ENCODE peak calls at places on chromosomes 3 and 15, in six cellular contexts. A is IMR-90, Y is fibroblast of lung, K is body of pancreas, R is K562, P is tibial nerve. H is an unnamed sample.

GRCh38 chr3:356947-357346 is 160.4 kb downstream of the CHL1 start:
- DNase-seq in A (no peak), Y (peak; percentile 39), K (peak; percentile 19), R (no peak), P (no peak), H (no peak)

GRCh38 chr3:184227481-184227935 is 1.9 kb upstream of the VWA5B2 start:
- DNase-seq in A (no peak), Y (no peak), K (peak; percentile 33), R (peak; percentile 59), P (no peak), H (no peak)

GRCh38 chr15:42191610-42192346 is 16.3 kb downstream of the VPS39 start:
- DNase-seq in A (no peak), Y (no peak), K (no peak), R (no peak), P (no peak), H (no peak)

GRCh38 chr3:25885544-25885943 is 95.7 kb downstream of the OXSM start:
- DNase-seq in A (peak; percentile 45), Y (peak; percentile 51), K (no peak), R (no peak), P (no peak), H (no peak)

GRCh38 chr3:185824467-185825378 is at the start of gene IGF2BP2:
- DNase-seq in A (peak; percentile 80), Y (peak; percentile 84), K (peak; percentile 65), R (peak; percentile 87), P (peak; percentile 29), H (no peak)

GRCh38 chr15:83030021-83030420 is 18.6 kb upstream of the C15orf40 start:
- DNase-seq in A (peak; percentile 29), Y (peak; percentile 90), K (no peak), R (no peak), P (no peak), H (no peak)

GRCh38 chr3:49841126-49841525 is 15.2 kb downstream of the TRAIP start:
- DNase-seq in A (no peak), Y (no peak), K (no peak), R (peak; percentile 50), P (no peak), H (no peak)

GRCh38 chr3:65833761-65834505 is 204.8 kb downstream of the MAGI1 start:
- DNase-seq in A (peak; percentile 80), Y (peak; percentile 87), K (no peak), R (no peak), P (no peak), H (no peak)

GRCh38 chr3:189727191-189727590 is 96.0 kb downstream of the TP63 start:
- DNase-seq in A (no peak), Y (no peak), K (no peak), R (no peak), P (no peak), H (no peak)

GRCh38 chr3:79516795-79517194 is 251.0 kb downstream of the ROBO1 start:
- DNase-seq in A (no peak), Y (peak; percentile 41), K (no peak), R (no peak), P (no peak), H (no peak)

DNA sequence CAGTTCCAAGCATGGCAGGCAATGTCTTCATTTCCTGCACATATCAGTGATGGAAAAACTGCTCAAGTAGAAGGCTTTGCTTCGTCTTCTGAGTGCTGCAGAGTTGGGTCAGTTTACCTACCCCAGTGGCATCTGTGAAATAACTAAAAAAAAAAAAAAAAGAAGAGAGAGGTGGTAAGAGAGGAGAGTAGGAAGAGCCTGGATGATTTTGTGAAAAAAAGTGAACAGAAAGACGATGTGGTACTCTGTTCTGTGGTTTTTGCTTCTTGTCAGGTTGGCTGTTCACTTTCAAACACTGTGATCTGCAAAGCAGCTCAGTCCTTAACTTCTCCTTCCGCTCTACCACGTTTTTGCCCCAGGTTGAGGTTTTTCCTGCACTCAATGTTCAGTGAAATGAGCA is at the start of gene BTLA:
- DNase-seq in A (no peak), Y (no peak), K (no peak), R (no peak), P (no peak), H (no peak)
- H3K4me3 ChIP-seq in A (no peak within 1 kb of the TSS), Y (no peak within 1 kb of the TSS), K (no peak within 1 kb of the TSS), R (no peak within 1 kb of the TSS), P (no peak within 1 kb of the TSS), H (no peak within 1 kb of the TSS)

GRCh38 chr3:97940034-97940433 is 32.2 kb downstream of the RIOX2 start:
- DNase-seq in A (no peak), Y (no peak), K (no peak), R (peak; percentile 11), P (no peak), H (no peak)
- H3K36me3 ChIP-seq in A (peaks cover 14% of the 10 kb centered on the region), Y (no peaks in the 10 kb centered on the region), K (no peaks in the 10 kb centered on the region), R (peaks cover 20% of the 10 kb centered on the region), P (no peaks in the 10 kb centered on the region), H (no peaks in the 10 kb centered on the region)

GRCh38 chr3:12961007-12961725 is 112.1 kb downstream of the IQSEC1 start:
- DNase-seq in A (no peak), Y (no peak), K (no peak), R (peak; percentile 65), P (no peak), H (no peak)
- H3K27ac ChIP-seq in A (no peak overlapping the region), Y (no peak overlapping the region), K (no peak overlapping the region), R (no peak overlapping the region), P (no peak overlapping the region), H (no peak overlapping the region)

GRCh38 chr3:53750253-53751210 is 95.7 kb downstream of the CHDH start:
- DNase-seq in A (no peak), Y (no peak), K (no peak), R (no peak), P (no peak), H (no peak)
- H3K4me3 ChIP-seq in A (no peak overlapping the region), Y (no peak overlapping the region), K (no peak overlapping the region), R (no peak overlapping the region), P (no peak overlapping the region), H (no peak overlapping the region)

GRCh38 chr3:127606086-127606805 is 8.0 kb downstream of the MCM2 start:
- DNase-seq in A (no peak), Y (no peak), K (no peak), R (no peak), P (no peak), H (no peak)
- H3K36me3 ChIP-seq in A (peaks cover 33% of the 10 kb centered on the region), Y (peaks cover 12% of the 10 kb centered on the region), K (no peaks in the 10 kb centered on the region), R (peaks cover 93% of the 10 kb centered on the region), P (peaks cover 5% of the 10 kb centered on the region), H (no peaks in the 10 kb centered on the region)

DNA sequence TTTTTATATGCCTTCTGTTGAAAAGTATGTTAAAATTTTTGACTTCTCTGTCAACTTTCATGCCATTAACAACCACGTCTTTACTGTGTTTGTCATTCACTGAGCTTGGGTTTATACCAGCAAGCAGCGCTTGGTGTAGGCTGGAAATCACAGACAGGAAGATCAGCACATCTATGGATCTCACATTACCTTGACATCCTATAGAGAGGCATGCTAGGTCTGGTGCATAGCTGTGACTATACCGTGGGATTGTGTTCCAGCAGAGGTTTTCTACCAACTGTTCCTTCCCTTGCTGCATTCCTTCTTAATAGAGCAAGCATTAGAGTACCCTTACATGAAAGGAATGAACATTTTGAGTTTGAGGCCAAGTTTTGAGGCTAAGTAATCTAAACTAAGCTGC is 53.0 kb downstream of the DZIP3 start:
- DNase-seq in A (peak; percentile 2), Y (no peak), K (no peak), R (no peak), P (no peak), H (no peak)
- H3K27ac ChIP-seq in A (no peak overlapping the region), Y (no peak overlapping the region), K (no peak overlapping the region), R (no peak overlapping the region), P (no peak overlapping the region), H (no peak overlapping the region)

DNA sequence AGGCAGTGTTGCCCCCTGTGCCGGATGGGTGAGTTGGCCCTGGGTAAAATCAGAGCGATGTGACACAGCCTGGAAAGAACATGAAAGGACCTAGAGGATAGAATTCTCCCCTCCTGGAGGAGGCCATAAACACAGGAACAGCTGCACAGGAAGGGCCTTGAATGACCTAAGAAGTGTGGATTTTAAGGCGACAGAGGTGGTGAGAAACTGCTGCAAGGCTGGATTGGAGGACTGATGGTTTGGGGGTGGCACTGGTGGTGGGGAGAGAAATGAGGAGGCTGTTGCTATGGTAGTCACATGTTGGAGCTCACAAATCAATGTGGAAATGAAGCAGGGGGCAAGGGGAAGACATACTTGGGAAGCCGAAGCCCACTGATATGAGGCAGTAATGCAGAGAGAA is 13.8 kb downstream of the XIRP1 start:
- DNase-seq in A (peak; percentile 77), Y (peak; percentile 48), K (no peak), R (peak; percentile 32), P (no peak), H (no peak)
- H3K4me3 ChIP-seq in A (no peak overlapping the region), Y (peak overlapping the region; percentile 63), K (no peak overlapping the region), R (no peak overlapping the region), P (no peak overlapping the region), H (peak overlapping the region; percentile 56)

H was measured in breast epithelium.